ENCODE peak calls at places on chromosomes 7 and 10, in five cellular contexts. One of them, this sample, is unnamed.

GRCh38 chr10:73999703-74000102 is 1.8 kb downstream of the VCL start:
- DNase-seq in IMR-90: peak
- DNase-seq in sigmoid colon: no peak
- DNase-seq in substantia nigra: no peak
- DNase-seq in CD8-positive, alpha-beta memory T cell: no peak
- DNase-seq in this sample: no peak

GRCh38 chr7:135414850-135415439 is 95.0 kb downstream of the CNOT4 start:
- DNase-seq in IMR-90: peak
- DNase-seq in sigmoid colon: no peak
- DNase-seq in substantia nigra: no peak
- DNase-seq in CD8-positive, alpha-beta memory T cell: peak
- DNase-seq in this sample: no peak

GRCh38 chr10:78398385-78398784 is 364.7 kb downstream of the RPS24 start:
- DNase-seq in substantia nigra: no peak
- DNase-seq in IMR-90: no peak
- DNase-seq in sigmoid colon: no peak
- DNase-seq in CD8-positive, alpha-beta memory T cell: no peak
- DNase-seq in this sample: no peak

GRCh38 chr10:130045091-130045652 is 65.5 kb downstream of the C10orf143 start:
- DNase-seq in sigmoid colon: no peak
- DNase-seq in substantia nigra: no peak
- DNase-seq in CD8-positive, alpha-beta memory T cell: no peak
- DNase-seq in IMR-90: no peak
- DNase-seq in this sample: no peak

GRCh38 chr7:63071396-63071795 is 927.3 kb upstream of the ZNF722 start:
- DNase-seq in substantia nigra: no peak
- DNase-seq in sigmoid colon: no peak
- DNase-seq in IMR-90: no peak
- DNase-seq in CD8-positive, alpha-beta memory T cell: no peak
- DNase-seq in this sample: no peak

GRCh38 chr10:108789911-108790310 is 1133.4 kb downstream of the XPNPEP1 start:
- DNase-seq in substantia nigra: no peak
- DNase-seq in sigmoid colon: no peak
- DNase-seq in IMR-90: peak
- DNase-seq in CD8-positive, alpha-beta memory T cell: no peak
- DNase-seq in this sample: no peak

GRCh38 chr7:34158754-34159153 is 253.4 kb downstream of the BMPER start:
- DNase-seq in substantia nigra: no peak
- DNase-seq in sigmoid colon: no peak
- DNase-seq in CD8-positive, alpha-beta memory T cell: no peak
- DNase-seq in IMR-90: peak
- DNase-seq in this sample: no peak

GRCh38 chr10:76050291-76050625 is 618.8 kb downstream of the LRMDA start:
- DNase-seq in IMR-90: no peak
- DNase-seq in CD8-positive, alpha-beta memory T cell: no peak
- DNase-seq in substantia nigra: no peak
- DNase-seq in sigmoid colon: no peak
- DNase-seq in this sample: no peak

GRCh38 chr10:83190614-83191013 is 948.7 kb upstream of the GHITM start:
- DNase-seq in CD8-positive, alpha-beta memory T cell: no peak
- DNase-seq in IMR-90: no peak
- DNase-seq in substantia nigra: no peak
- DNase-seq in sigmoid colon: no peak
- DNase-seq in this sample: no peak

DNA sequence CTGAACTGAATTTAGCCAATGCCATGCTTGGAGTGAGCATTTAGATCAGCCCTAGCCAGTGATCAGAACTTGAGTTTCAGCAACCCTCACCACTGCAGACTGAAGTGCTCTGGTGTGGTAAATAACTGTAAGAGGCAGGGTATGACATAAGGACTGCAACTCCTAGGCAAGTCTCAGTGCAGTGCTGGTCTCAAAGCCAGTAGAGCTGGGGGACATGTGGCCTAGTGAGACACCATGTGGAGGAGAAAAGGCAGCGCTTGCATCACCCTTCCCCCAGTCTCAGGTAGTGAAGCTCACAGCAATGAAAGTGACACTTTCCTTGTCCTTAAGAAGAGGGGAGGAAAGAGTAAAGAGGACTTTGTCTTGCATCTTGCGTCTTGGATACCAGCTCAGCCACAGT is 386.8 kb upstream of the POT1 start:
- DNase-seq in IMR-90: no peak
- DNase-seq in substantia nigra: peak
- DNase-seq in CD8-positive, alpha-beta memory T cell: no peak
- DNase-seq in sigmoid colon: no peak
- DNase-seq in this sample: no peak
- H3K27ac ChIP-seq in IMR-90: no peak
- H3K27ac ChIP-seq in substantia nigra: no peak
- H3K27ac ChIP-seq in CD8-positive, alpha-beta memory T cell: no peak
- H3K27ac ChIP-seq in sigmoid colon: no peak
- H3K27ac ChIP-seq in this sample: no peak

DNA sequence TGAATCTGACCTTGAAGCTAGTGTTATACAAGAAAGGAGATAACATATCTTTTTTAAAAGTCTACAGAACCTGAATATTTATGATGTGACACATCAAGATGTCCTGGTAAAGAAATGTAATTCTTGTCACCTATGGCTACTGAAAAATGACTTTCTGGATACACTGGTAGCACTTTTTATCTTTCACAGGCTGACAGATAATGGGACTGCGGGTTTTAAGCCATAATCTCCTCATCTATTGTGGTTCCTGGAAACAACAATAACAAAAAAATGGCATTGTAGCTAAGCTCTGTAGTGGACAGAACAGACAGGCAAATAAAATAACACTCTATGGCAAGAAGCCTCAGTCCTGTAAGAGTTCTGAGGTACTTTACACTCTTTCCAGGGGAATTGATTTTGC is 31.6 kb upstream of the YAE1 start:
- DNase-seq in IMR-90: no peak
- DNase-seq in CD8-positive, alpha-beta memory T cell: no peak
- DNase-seq in sigmoid colon: no peak
- DNase-seq in substantia nigra: no peak
- DNase-seq in this sample: no peak
- H3K27ac ChIP-seq in IMR-90: no peak
- H3K27ac ChIP-seq in CD8-positive, alpha-beta memory T cell: no peak
- H3K27ac ChIP-seq in sigmoid colon: no peak
- H3K27ac ChIP-seq in substantia nigra: no peak
- H3K27ac ChIP-seq in this sample: no peak

DNA sequence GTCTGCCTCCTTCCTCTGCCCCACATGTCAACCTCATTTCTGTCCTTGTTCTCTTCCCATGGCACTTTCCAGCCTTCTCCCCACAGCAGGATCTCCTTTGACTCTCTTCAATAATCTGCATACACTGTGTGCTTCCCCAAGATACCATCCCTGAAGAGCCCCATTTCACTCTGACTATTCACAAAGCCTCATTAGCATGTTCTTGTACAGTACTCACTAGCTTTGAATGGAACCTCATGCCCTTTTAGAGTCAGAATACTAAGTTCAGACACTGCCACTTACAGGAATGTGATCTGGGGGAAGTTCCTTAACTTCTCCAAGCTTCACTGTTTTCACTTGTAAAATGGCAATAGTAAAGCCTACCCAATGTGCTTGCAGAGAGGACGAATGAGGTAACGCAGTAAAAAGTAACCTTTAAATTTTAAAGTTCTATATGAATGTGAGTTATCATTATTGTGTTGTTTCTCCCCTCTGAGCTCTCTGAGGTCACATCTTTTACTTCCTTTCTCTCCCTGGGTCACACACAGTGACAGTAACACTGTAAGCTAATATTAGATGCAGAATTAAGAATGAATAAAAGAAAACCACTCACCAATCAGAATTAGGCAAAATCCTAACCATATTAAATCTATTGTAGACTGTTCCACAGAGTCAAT is 64.4 kb upstream of the IL6 start:
- DNase-seq in CD8-positive, alpha-beta memory T cell: no peak
- DNase-seq in sigmoid colon: no peak
- DNase-seq in substantia nigra: no peak
- DNase-seq in IMR-90: no peak
- DNase-seq in this sample: no peak
- H3K27ac ChIP-seq in CD8-positive, alpha-beta memory T cell: no peak
- H3K27ac ChIP-seq in sigmoid colon: no peak
- H3K27ac ChIP-seq in substantia nigra: no peak
- H3K27ac ChIP-seq in IMR-90: peak
- H3K27ac ChIP-seq in this sample: no peak

GRCh38 chr10:62617702-62618451 is 186.6 kb upstream of the ADO start:
- DNase-seq in substantia nigra: no peak
- DNase-seq in CD8-positive, alpha-beta memory T cell: no peak
- DNase-seq in sigmoid colon: no peak
- DNase-seq in IMR-90: no peak
- DNase-seq in this sample: no peak
- H3K27ac ChIP-seq in substantia nigra: no peak
- H3K27ac ChIP-seq in CD8-positive, alpha-beta memory T cell: no peak
- H3K27ac ChIP-seq in sigmoid colon: no peak
- H3K27ac ChIP-seq in IMR-90: no peak
- H3K27ac ChIP-seq in this sample: no peak

DNA sequence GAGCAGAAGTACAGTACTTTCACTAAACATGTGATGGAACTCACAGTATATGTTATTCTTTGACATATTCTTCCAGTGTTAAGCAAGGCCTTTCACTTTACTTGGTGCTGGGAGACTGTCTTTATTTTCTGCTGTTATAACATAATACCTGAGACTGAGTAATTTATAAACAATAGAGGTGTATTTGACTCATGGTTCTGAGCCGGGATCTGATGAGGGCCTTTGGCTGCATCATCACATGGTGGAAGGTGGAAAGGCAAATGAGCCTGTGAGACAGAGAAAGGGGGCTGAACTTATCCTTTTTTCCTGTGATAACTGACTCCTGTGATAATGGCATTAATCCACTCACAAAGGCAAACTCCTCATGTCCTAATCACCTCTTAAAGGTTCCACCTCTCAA is 1.4 kb downstream of the SUPV3L1 start:
- DNase-seq in IMR-90: no peak
- DNase-seq in sigmoid colon: no peak
- DNase-seq in CD8-positive, alpha-beta memory T cell: no peak
- DNase-seq in substantia nigra: no peak
- DNase-seq in this sample: no peak
- H3K27ac ChIP-seq in IMR-90: no peak
- H3K27ac ChIP-seq in sigmoid colon: no peak
- H3K27ac ChIP-seq in CD8-positive, alpha-beta memory T cell: peak
- H3K27ac ChIP-seq in substantia nigra: no peak
- H3K27ac ChIP-seq in this sample: no peak

DNA sequence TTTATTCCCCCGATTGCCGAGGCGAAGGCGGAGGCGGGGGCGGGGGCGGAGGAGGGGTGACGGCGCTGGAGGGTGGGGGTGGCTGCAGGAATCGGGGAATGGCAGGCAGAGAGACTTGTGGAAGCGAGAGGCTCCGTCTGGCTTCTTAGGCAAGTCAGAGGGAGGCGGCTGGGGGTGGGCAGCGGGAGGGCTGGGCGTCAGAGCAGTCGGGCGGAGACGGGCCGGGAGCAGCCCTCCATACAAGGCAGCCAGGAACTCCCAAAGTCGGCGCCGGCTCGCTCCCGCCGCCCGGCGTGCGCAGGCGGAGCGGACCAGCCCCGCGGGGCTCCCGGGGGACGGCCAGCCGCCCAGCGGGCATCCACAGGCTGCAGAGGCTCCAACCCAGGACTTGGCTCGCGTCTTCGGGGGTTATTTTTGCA is 233 bp upstream of the CACNA2D1 start:
- DNase-seq in CD8-positive, alpha-beta memory T cell: no peak
- DNase-seq in sigmoid colon: peak
- DNase-seq in IMR-90: peak
- DNase-seq in substantia nigra: peak
- DNase-seq in this sample: peak
- H3K27ac ChIP-seq in CD8-positive, alpha-beta memory T cell: no peak
- H3K27ac ChIP-seq in sigmoid colon: peak
- H3K27ac ChIP-seq in IMR-90: peak
- H3K27ac ChIP-seq in substantia nigra: peak
- H3K27ac ChIP-seq in this sample: peak

DNA sequence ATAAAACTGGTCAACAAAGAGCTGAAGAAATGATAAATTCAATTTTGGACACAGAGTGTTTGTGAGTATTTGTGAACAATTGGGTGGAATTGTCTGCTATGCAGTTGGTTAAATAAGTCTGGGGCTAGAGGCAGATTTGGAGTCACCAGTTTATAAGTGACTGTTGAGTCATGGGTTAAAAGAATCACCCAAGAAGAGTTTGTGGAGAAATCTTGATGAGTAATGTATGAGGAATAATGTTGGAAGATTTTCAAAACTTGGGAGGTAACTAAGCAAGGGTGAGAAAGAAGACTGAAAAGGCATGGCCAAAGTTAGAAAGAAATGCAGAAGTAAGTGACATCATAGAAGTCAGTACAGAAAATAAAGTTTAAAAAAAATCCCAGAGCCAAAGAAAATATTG is 750.7 kb downstream of the MAGI2 start:
- DNase-seq in IMR-90: peak
- DNase-seq in CD8-positive, alpha-beta memory T cell: no peak
- DNase-seq in sigmoid colon: no peak
- DNase-seq in substantia nigra: no peak
- DNase-seq in this sample: no peak
- H3K27ac ChIP-seq in IMR-90: no peak
- H3K27ac ChIP-seq in CD8-positive, alpha-beta memory T cell: no peak
- H3K27ac ChIP-seq in sigmoid colon: peak
- H3K27ac ChIP-seq in substantia nigra: no peak
- H3K27ac ChIP-seq in this sample: no peak

GRCh38 chr7:16027396-16027795 is 340.9 kb upstream of the MEOX2 start:
- DNase-seq in IMR-90: peak
- DNase-seq in sigmoid colon: no peak
- DNase-seq in CD8-positive, alpha-beta memory T cell: no peak
- DNase-seq in substantia nigra: no peak
- DNase-seq in this sample: no peak
- H3K27ac ChIP-seq in IMR-90: peak
- H3K27ac ChIP-seq in sigmoid colon: peak
- H3K27ac ChIP-seq in CD8-positive, alpha-beta memory T cell: no peak
- H3K27ac ChIP-seq in substantia nigra: no peak
- H3K27ac ChIP-seq in this sample: no peak